ENCODE peak calls at places on chromosomes 1 and 21, in six cellular contexts. P is K562, M is HepG2, Q is H1, W is endothelial cell of umbilical vein, A is SK-N-SH. N is an unnamed sample.
A peak's percentile ranks its signal among the peaks of the same experiment; 100 is the strongest.

GRCh38 chr21:45977396-45977795 is 4.2 kb upstream of the COL6A1 start:
- DNase-seq in P (no peak), M (no peak), Q (no peak), W (no peak), A (peak; percentile 60), N (no peak)

GRCh38 chr1:46133946-46134345 is 1.5 kb upstream of the PIK3R3 start:
- DNase-seq in P (no peak), M (no peak), Q (no peak), W (peak; percentile 48), A (no peak), N (no peak)

GRCh38 chr1:43913051-43913501 is 20.5 kb upstream of the ARTN start:
- DNase-seq in P (no peak), M (no peak), Q (no peak), W (no peak), A (peak; percentile 56), N (no peak)

GRCh38 chr1:184242507-184242943 is 144.3 kb upstream of the C1orf21 start:
- DNase-seq in P (no peak), M (no peak), Q (no peak), W (peak; percentile 69), A (no peak), N (no peak)

GRCh38 chr21:42056996-42057689 is 14.0 kb upstream of the UMODL1 start:
- DNase-seq in P (no peak), M (no peak), Q (no peak), W (peak; percentile 61), A (no peak), N (no peak)

GRCh38 chr1:1187938-1188337 is 14.3 kb downstream of the TTLL10 start:
- DNase-seq in P (no peak), M (no peak), Q (no peak), W (no peak), A (no peak), N (no peak)

GRCh38 chr1:203479646-203480045 is 4.0 kb downstream of the PRELP start:
- DNase-seq in P (no peak), M (no peak), Q (no peak), W (no peak), A (no peak), N (no peak)

GRCh38 chr1:178497903-178498478 is 1.2 kb upstream of the CLEC20A start:
- DNase-seq in P (no peak), M (no peak), Q (no peak), W (no peak), A (no peak), N (no peak)

GRCh38 chr1:244137725-244138124 is 86.6 kb downstream of the ZBTB18 start:
- DNase-seq in P (no peak), M (no peak), Q (no peak), W (no peak), A (no peak), N (no peak)

GRCh38 chr21:15729674-15730483 is at the start of gene USP25:
- DNase-seq in P (peak; percentile 97), M (peak; percentile 68), Q (peak; percentile 57), W (peak; percentile 75), A (peak; percentile 96), N (peak; percentile 43)

GRCh38 chr1:241582921-241583321 is 50.7 kb downstream of the KMO start:
- DNase-seq in P (no peak), M (no peak), Q (no peak), W (no peak), A (no peak), N (no peak)

GRCh38 chr1:12580054-12580887 is 37.7 kb downstream of the DHRS3 start:
- DNase-seq in P (no peak), M (no peak), Q (no peak), W (no peak), A (no peak), N (no peak)

GRCh38 chr1:192445849-192446489 is 129.2 kb downstream of the RGS21 start:
- DNase-seq in P (peak; percentile 31), M (peak; percentile 7), Q (no peak), W (peak; percentile 71), A (no peak), N (peak; percentile 15)

GRCh38 chr1:68231627-68232303 is 558 bp downstream of the WLS start:
- DNase-seq in P (no peak), M (no peak), Q (no peak), W (peak; percentile 78), A (peak; percentile 73), N (no peak)

GRCh38 chr1:154423303-154423987 is 18.3 kb downstream of the IL6R start:
- DNase-seq in P (no peak), M (no peak), Q (no peak), W (peak; percentile 87), A (no peak), N (no peak)
- TF ChIP-seq MAX in P (no peak), M (no peak), Q (no peak), W (no peak), A (no peak), N (no peak)

GRCh38 chr1:61123321-61123720 is 41.0 kb downstream of the NFIA start:
- DNase-seq in P (no peak), M (no peak), Q (no peak), W (no peak), A (no peak), N (no peak)

GRCh38 chr1:61124078-61124477 is 41.7 kb downstream of the NFIA start:
- DNase-seq in P (no peak), M (no peak), Q (no peak), W (peak; percentile 20), A (no peak), N (no peak)

GRCh38 chr1:61125263-61125662 is 42.9 kb downstream of the NFIA start:
- DNase-seq in P (no peak), M (no peak), Q (no peak), W (peak; percentile 43), A (no peak), N (no peak)

GRCh38 chr1:61125895-61126294 is 43.5 kb downstream of the NFIA start:
- DNase-seq in P (no peak), M (no peak), Q (no peak), W (no peak), A (no peak), N (no peak)

GRCh38 chr1:61124691-61125090 is 42.3 kb downstream of the NFIA start:
- DNase-seq in P (no peak), M (no peak), Q (no peak), W (no peak), A (no peak), N (no peak)
- H3K79me2 ChIP-seq in P (peaks cover 73% of the 10 kb centered on the region), M (peaks cover 92% of the 10 kb centered on the region), Q (no peaks in the 10 kb centered on the region), W (peaks cover 12% of the 10 kb centered on the region), A (peaks cover 7% of the 10 kb centered on the region), N (peaks cover 3% of the 10 kb centered on the region)

GRCh38 chr1:17308593-17308992 is 596 bp downstream of the PADI4 start:
- DNase-seq in P (no peak), M (no peak), Q (no peak), W (no peak), A (no peak), N (no peak)
- TF ChIP-seq MAX in P (no peak), M (no peak), Q (no peak), W (no peak), A (no peak), N (no peak)

DNA sequence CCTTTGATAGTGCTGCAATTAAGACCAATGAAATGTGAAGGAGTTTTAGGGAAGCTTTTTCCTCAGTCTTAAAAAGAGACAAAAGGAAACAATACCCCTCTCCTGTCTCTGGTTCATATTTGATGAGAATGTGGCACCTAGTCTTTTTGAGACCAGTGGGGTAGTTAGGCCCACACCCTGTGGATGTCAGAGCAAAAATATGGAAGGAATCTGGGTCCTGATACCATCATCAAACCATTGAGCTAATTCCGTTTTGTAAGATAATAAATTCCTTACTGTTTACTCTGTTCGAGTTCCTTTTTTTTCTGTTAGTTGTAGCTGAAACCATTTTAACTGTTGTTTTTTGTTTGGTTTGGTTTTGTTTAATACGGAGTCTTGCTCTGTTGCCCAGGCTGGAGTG is 33.3 kb downstream of the PTPRC start:
- DNase-seq in P (no peak), M (no peak), Q (no peak), W (no peak), A (no peak), N (no peak)
- H3K79me2 ChIP-seq in P (peaks cover 42% of the 10 kb centered on the region), M (no peaks in the 10 kb centered on the region), Q (no peaks in the 10 kb centered on the region), W (no peaks in the 10 kb centered on the region), A (no peaks in the 10 kb centered on the region), N (no peaks in the 10 kb centered on the region)

GRCh38 chr1:219209578-219209977 is 35.9 kb downstream of the LYPLAL1 start:
- DNase-seq in P (no peak), M (no peak), Q (no peak), W (no peak), A (no peak), N (no peak)
- TF ChIP-seq MAX in P (no peak), M (no peak), Q (no peak), W (no peak), A (no peak), N (no peak)

GRCh38 chr1:20119351-20119750 is at the start of gene PLA2G2D:
- DNase-seq in P (no peak), M (no peak), Q (no peak), W (no peak), A (no peak), N (no peak)

GRCh38 chr1:20125091-20125490 is 5.8 kb upstream of the PLA2G2D start:
- DNase-seq in P (no peak), M (no peak), Q (no peak), W (no peak), A (no peak), N (no peak)

GRCh38 chr1:20124451-20125057 is 5.2 kb upstream of the PLA2G2D start:
- DNase-seq in P (peak; percentile 31), M (no peak), Q (no peak), W (peak; percentile 65), A (no peak), N (peak; percentile 57)

GRCh38 chr1:20123696-20124450 is 4.5 kb upstream of the PLA2G2D start:
- DNase-seq in P (no peak), M (no peak), Q (no peak), W (no peak), A (no peak), N (no peak)

GRCh38 chr1:20120796-20121195 is 1.5 kb upstream of the PLA2G2D start:
- DNase-seq in P (no peak), M (no peak), Q (no peak), W (no peak), A (no peak), N (no peak)
- H3K79me2 ChIP-seq in P (no peaks in the 10 kb centered on the region), M (no peaks in the 10 kb centered on the region), Q (no peaks in the 10 kb centered on the region), W (no peaks in the 10 kb centered on the region), A (no peaks in the 10 kb centered on the region), N (no peaks in the 10 kb centered on the region)

DNA sequence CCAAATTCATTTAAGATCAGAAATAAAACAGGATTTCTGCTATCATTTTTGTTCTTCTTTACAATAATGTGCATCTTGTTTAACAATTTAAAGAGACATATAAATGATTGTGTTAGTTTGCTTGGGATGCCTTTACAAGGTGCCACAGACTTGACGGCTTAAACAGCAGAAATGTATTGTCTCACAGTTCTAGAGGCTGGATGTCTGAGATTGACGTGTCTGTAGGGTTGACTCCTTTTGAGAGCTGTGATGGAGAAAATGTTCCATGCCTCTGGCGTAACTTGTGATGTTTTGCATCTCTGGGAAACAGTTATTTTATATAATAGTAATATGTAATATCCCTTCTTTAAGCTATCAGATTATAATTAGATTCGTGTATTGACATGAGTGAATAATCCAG is 1091.6 kb upstream of the PRMT6 start:
- DNase-seq in P (no peak), M (no peak), Q (no peak), W (no peak), A (no peak), N (no peak)
- TF ChIP-seq MAX in P (no peak), M (no peak), Q (no peak), W (no peak), A (no peak), N (no peak)

GRCh38 chr1:19310720-19311502 is 1.0 kb downstream of the AKR7A2 start:
- DNase-seq in P (no peak), M (peak; percentile 22), Q (no peak), W (no peak), A (peak; percentile 54), N (no peak)
- H3K79me2 ChIP-seq in P (peaks cover 51% of the 10 kb centered on the region), M (peaks cover 27% of the 10 kb centered on the region), Q (no peaks in the 10 kb centered on the region), W (peaks cover 12% of the 10 kb centered on the region), A (peaks cover 59% of the 10 kb centered on the region), N (peaks cover 33% of the 10 kb centered on the region)

N was measured in HCT116.